ENCODE peak calls at places on chromosome 19, in six cellular contexts. One of them, this sample, is unnamed.

GRCh38 chr19:280541-281007 is 10.6 kb downstream of the PLPP2 start:
- DNase-seq in LNCaP clone FGC: no peak
- DNase-seq in nephron progenitor cell: no peak
- DNase-seq in neural progenitor cell: peak; percentile 86
- DNase-seq in endothelial cell: no peak
- DNase-seq in BE2C: no peak
- DNase-seq in this sample: no peak

GRCh38 chr19:55600336-55601028 is 394 bp downstream of the ZNF524 start:
- DNase-seq in BE2C: no peak
- DNase-seq in LNCaP clone FGC: no peak
- DNase-seq in nephron progenitor cell: no peak
- DNase-seq in neural progenitor cell: peak; percentile 96
- DNase-seq in endothelial cell: peak; percentile 85
- DNase-seq in this sample: peak; percentile 85

GRCh38 chr19:23943411-23943810 is 28.7 kb downstream of the ZNF726 start:
- DNase-seq in neural progenitor cell: no peak
- DNase-seq in endothelial cell: no peak
- DNase-seq in BE2C: no peak
- DNase-seq in nephron progenitor cell: no peak
- DNase-seq in LNCaP clone FGC: no peak
- DNase-seq in this sample: no peak

GRCh38 chr19:19591133-19591825 is 27.2 kb downstream of the PBX4 start:
- DNase-seq in LNCaP clone FGC: peak; percentile 46
- DNase-seq in nephron progenitor cell: no peak
- DNase-seq in neural progenitor cell: peak; percentile 34
- DNase-seq in endothelial cell: no peak
- DNase-seq in BE2C: no peak
- DNase-seq in this sample: peak; percentile 78

GRCh38 chr19:18636969-18637629 is at the start of gene KLHL26:
- DNase-seq in endothelial cell: no peak
- DNase-seq in BE2C: no peak
- DNase-seq in neural progenitor cell: no peak
- DNase-seq in nephron progenitor cell: no peak
- DNase-seq in LNCaP clone FGC: no peak
- DNase-seq in this sample: no peak

GRCh38 chr19:30649934-30650614 is 277.9 kb downstream of the ZNF536 start:
- DNase-seq in endothelial cell: peak; percentile 53
- DNase-seq in nephron progenitor cell: peak; percentile 44
- DNase-seq in LNCaP clone FGC: peak; percentile 28
- DNase-seq in BE2C: peak; percentile 59
- DNase-seq in neural progenitor cell: peak; percentile 68
- DNase-seq in this sample: peak; percentile 75

GRCh38 chr19:46714523-46715106 is 2.3 kb downstream of the PRKD2 start:
- DNase-seq in endothelial cell: no peak
- DNase-seq in BE2C: no peak
- DNase-seq in nephron progenitor cell: no peak
- DNase-seq in LNCaP clone FGC: no peak
- DNase-seq in neural progenitor cell: no peak
- DNase-seq in this sample: peak; percentile 90

GRCh38 chr19:23974941-23975340 is 60.3 kb downstream of the ZNF726 start:
- DNase-seq in BE2C: no peak
- DNase-seq in endothelial cell: no peak
- DNase-seq in LNCaP clone FGC: no peak
- DNase-seq in nephron progenitor cell: no peak
- DNase-seq in neural progenitor cell: no peak
- DNase-seq in this sample: no peak

GRCh38 chr19:543912-544608 is at the start of gene GZMM:
- DNase-seq in endothelial cell: no peak
- DNase-seq in nephron progenitor cell: no peak
- DNase-seq in BE2C: no peak
- DNase-seq in LNCaP clone FGC: no peak
- DNase-seq in neural progenitor cell: no peak
- DNase-seq in this sample: no peak

GRCh38 chr19:47152632-47153031 is 22.0 kb downstream of the SAE1 start:
- DNase-seq in neural progenitor cell: no peak
- DNase-seq in LNCaP clone FGC: peak; percentile 87
- DNase-seq in nephron progenitor cell: no peak
- DNase-seq in BE2C: no peak
- DNase-seq in endothelial cell: no peak
- DNase-seq in this sample: no peak

GRCh38 chr19:32890326-32890725 is 20.8 kb upstream of the SLC7A9 start:
- DNase-seq in nephron progenitor cell: no peak
- DNase-seq in endothelial cell: no peak
- DNase-seq in neural progenitor cell: no peak
- DNase-seq in LNCaP clone FGC: no peak
- DNase-seq in BE2C: no peak
- DNase-seq in this sample: no peak

GRCh38 chr19:41456342-41456918 is 13.5 kb downstream of the ERICH4 start:
- DNase-seq in BE2C: no peak
- DNase-seq in LNCaP clone FGC: no peak
- DNase-seq in neural progenitor cell: no peak
- DNase-seq in nephron progenitor cell: no peak
- DNase-seq in endothelial cell: no peak
- DNase-seq in this sample: no peak

GRCh38 chr19:13872695-13873389 is 4.1 kb upstream of the NANOS3 start:
- DNase-seq in nephron progenitor cell: peak; percentile 74
- DNase-seq in endothelial cell: peak; percentile 34
- DNase-seq in LNCaP clone FGC: no peak
- DNase-seq in neural progenitor cell: peak; percentile 89
- DNase-seq in BE2C: no peak
- DNase-seq in this sample: peak; percentile 83

GRCh38 chr19:48997972-48998371 is 4.3 kb downstream of the RUVBL2 start:
- DNase-seq in endothelial cell: peak; percentile 83
- DNase-seq in nephron progenitor cell: peak; percentile 75
- DNase-seq in BE2C: peak; percentile 87
- DNase-seq in neural progenitor cell: peak; percentile 88
- DNase-seq in LNCaP clone FGC: no peak
- DNase-seq in this sample: no peak
- TF ChIP-seq CTCF in endothelial cell: peak; percentile 46
- TF ChIP-seq CTCF in nephron progenitor cell: peak; percentile 54
- TF ChIP-seq CTCF in BE2C: peak; percentile 72
- TF ChIP-seq CTCF in neural progenitor cell: peak; percentile 63
- TF ChIP-seq CTCF in LNCaP clone FGC: peak; percentile 23
- TF ChIP-seq CTCF in this sample: peak; percentile 71

GRCh38 chr19:4817467-4818277 is 13.8 kb downstream of the TICAM1 start:
- DNase-seq in BE2C: no peak
- DNase-seq in nephron progenitor cell: no peak
- DNase-seq in LNCaP clone FGC: no peak
- DNase-seq in neural progenitor cell: no peak
- DNase-seq in endothelial cell: no peak
- DNase-seq in this sample: no peak
- TF ChIP-seq CTCF in BE2C: no peak
- TF ChIP-seq CTCF in nephron progenitor cell: no peak
- TF ChIP-seq CTCF in LNCaP clone FGC: no peak
- TF ChIP-seq CTCF in neural progenitor cell: no peak
- TF ChIP-seq CTCF in endothelial cell: no peak
- TF ChIP-seq CTCF in this sample: no peak

DNA sequence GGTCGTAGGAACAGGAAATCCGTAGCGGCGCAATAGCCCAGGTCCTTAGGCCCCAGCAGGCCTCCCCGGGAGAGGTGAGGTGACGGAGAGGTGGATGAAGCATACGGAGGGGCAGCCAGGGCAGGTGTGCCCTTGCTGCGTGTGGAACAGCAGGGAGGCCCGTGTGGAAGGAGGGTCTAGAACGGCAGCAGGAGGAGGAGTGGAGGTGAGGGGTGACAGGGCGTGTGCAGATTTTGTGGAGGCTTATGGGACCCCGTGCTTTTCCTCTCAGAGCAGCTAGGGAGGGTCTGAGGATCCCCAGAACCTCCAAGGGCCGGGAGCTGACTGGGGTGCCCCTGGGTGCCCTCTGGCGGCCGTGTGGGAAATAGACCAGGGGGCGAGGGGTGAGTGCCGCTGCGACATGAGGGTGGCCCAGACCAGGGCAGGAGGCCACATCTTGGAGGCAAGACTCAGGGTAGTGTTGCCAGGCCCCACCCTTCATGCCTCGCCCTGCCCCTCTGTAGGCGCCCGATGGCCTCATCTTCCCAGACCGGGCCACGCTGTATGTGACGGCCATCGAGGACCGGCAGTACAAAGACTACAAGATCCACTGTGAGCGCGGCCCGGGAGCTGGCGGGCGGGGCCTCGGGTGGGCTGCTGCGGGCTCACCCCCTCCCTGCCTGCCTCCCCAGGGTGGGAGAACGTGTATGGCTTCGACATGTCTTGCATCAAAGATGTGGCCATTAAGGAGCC is 5.0 kb upstream of the ADM5 start:
- DNase-seq in neural progenitor cell: peak; percentile 42
- DNase-seq in BE2C: peak; percentile 52
- DNase-seq in nephron progenitor cell: no peak
- DNase-seq in endothelial cell: no peak
- DNase-seq in LNCaP clone FGC: no peak
- DNase-seq in this sample: peak; percentile 68
- TF ChIP-seq CTCF in neural progenitor cell: peak; percentile 48
- TF ChIP-seq CTCF in BE2C: peak; percentile 62
- TF ChIP-seq CTCF in nephron progenitor cell: peak; percentile 29
- TF ChIP-seq CTCF in endothelial cell: peak; percentile 31
- TF ChIP-seq CTCF in LNCaP clone FGC: peak; percentile 67
- TF ChIP-seq CTCF in this sample: peak; percentile 76

DNA sequence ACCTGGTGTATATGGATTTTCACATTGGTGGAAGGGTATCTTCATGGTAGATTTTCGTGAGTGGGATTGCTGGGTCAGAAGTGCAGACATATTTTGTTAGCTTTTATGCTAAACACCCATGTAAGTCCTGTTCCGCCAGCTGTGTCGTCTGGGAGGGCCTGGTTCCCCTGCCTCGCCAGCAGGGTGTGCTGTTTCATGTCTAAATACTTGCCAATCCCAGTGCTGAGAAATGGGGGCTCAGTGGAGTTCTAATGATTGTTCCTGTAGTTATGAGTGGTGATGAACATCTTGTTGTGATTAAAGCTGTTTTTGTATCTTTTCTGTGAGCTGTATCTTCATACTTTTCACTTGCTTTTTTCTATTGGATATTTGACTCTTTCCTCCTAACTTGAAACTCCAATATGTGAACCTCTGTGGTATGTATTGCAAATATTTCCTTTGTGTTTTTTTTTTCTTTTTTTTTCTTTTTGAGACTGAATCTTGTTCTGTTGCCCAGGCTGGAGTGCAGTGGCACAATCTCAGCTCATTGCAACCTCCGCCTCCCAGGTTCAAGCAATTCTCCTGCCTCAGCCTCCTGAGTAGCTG is 32.7 kb downstream of the KDM4B start:
- DNase-seq in neural progenitor cell: peak; percentile 61
- DNase-seq in LNCaP clone FGC: peak; percentile 15
- DNase-seq in nephron progenitor cell: no peak
- DNase-seq in endothelial cell: peak; percentile 65
- DNase-seq in BE2C: peak; percentile 58
- DNase-seq in this sample: peak; percentile 73
- TF ChIP-seq CTCF in neural progenitor cell: peak; percentile 71
- TF ChIP-seq CTCF in LNCaP clone FGC: peak; percentile 62
- TF ChIP-seq CTCF in nephron progenitor cell: peak; percentile 34
- TF ChIP-seq CTCF in endothelial cell: peak; percentile 66
- TF ChIP-seq CTCF in BE2C: peak; percentile 87
- TF ChIP-seq CTCF in this sample: peak; percentile 73

GRCh38 chr19:49127674-49128544 is 8.6 kb downstream of the PPFIA3 start:
- DNase-seq in endothelial cell: peak; percentile 95
- DNase-seq in BE2C: peak; percentile 97
- DNase-seq in nephron progenitor cell: peak; percentile 97
- DNase-seq in neural progenitor cell: peak; percentile 97
- DNase-seq in LNCaP clone FGC: peak; percentile 65
- DNase-seq in this sample: peak; percentile 100
- TF ChIP-seq CTCF in endothelial cell: no peak
- TF ChIP-seq CTCF in BE2C: no peak
- TF ChIP-seq CTCF in nephron progenitor cell: no peak
- TF ChIP-seq CTCF in neural progenitor cell: peak; percentile 25
- TF ChIP-seq CTCF in LNCaP clone FGC: no peak
- TF ChIP-seq CTCF in this sample: peak; percentile 10

DNA sequence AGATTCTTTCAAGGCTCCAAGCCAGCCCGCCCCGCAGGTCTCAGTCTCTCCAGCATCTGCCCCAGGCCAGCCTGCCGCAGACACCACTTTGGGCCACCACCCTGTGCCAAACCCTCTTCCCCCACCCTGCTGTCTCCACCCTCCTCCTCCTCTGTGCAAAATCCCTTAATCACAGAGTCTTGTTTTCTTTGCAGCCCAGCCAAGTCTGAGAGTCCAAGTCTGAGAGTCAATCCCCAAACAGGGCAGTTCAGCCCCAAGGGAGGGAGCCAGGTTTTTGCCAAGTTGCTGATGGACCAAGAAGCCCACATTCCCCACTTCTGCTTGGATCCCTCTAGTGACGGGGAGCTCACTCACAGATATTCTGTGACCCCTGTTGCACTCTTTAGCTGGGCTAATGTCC is 3.1 kb downstream of the ADAMTS10 start:
- DNase-seq in BE2C: no peak
- DNase-seq in nephron progenitor cell: no peak
- DNase-seq in LNCaP clone FGC: no peak
- DNase-seq in neural progenitor cell: no peak
- DNase-seq in endothelial cell: no peak
- DNase-seq in this sample: no peak
- TF ChIP-seq CTCF in BE2C: no peak
- TF ChIP-seq CTCF in nephron progenitor cell: no peak
- TF ChIP-seq CTCF in LNCaP clone FGC: no peak
- TF ChIP-seq CTCF in neural progenitor cell: no peak
- TF ChIP-seq CTCF in endothelial cell: no peak
- TF ChIP-seq CTCF in this sample: no peak

GRCh38 chr19:58150328-58150921 is at the start of gene ZNF329:
- DNase-seq in neural progenitor cell: peak; percentile 94
- DNase-seq in endothelial cell: peak; percentile 91
- DNase-seq in LNCaP clone FGC: no peak
- DNase-seq in nephron progenitor cell: peak; percentile 91
- DNase-seq in BE2C: peak; percentile 91
- DNase-seq in this sample: peak; percentile 93
- TF ChIP-seq CTCF in neural progenitor cell: no peak
- TF ChIP-seq CTCF in endothelial cell: no peak
- TF ChIP-seq CTCF in LNCaP clone FGC: no peak
- TF ChIP-seq CTCF in nephron progenitor cell: no peak
- TF ChIP-seq CTCF in BE2C: no peak
- TF ChIP-seq CTCF in this sample: no peak

DNA sequence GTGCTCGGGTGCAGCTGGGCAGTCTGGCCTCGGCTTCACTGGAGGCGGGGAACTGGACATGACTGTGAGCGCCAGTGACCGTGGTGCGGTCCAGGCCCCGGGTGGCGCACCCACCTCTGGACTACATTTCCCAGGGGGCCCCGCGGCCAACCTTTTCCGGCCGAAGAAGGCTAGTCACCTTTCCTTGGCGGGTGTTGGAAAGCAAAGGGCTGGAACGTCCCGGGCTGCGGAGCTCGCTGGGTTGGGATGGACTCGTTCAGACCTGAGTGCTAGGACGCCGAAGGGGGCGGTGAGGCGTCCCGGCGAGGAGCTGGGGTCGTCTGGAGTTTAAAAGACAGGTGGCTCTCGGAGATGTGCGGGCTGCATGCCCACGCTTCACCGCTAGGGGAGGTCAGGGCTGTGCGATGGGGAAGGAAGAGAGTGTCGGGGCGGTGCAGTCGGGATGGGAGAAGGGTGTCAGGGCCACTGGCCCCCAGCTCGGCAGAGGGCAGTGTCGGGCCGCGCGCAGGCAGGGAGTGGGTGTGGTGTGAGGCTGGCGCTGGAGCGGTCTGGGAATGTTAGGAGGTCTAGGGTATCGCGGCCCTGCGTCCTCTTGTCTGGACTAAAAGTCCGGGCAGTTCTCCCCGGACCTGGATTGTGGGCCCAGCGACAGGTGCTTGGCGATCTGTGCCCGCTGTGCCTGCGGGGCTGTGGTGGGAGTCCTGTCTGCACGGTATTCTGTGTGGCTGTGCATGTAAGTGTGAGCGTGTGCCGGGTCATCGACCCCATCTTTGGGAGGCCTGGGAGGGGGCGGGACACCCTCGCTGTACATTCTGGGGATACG is 57.1 kb downstream of the ZNF568 start:
- DNase-seq in endothelial cell: peak; percentile 78
- DNase-seq in BE2C: peak; percentile 91
- DNase-seq in neural progenitor cell: no peak
- DNase-seq in LNCaP clone FGC: peak; percentile 71
- DNase-seq in nephron progenitor cell: no peak
- DNase-seq in this sample: peak; percentile 59
- TF ChIP-seq CTCF in endothelial cell: peak; percentile 24
- TF ChIP-seq CTCF in BE2C: peak; percentile 98
- TF ChIP-seq CTCF in neural progenitor cell: no peak
- TF ChIP-seq CTCF in LNCaP clone FGC: peak; percentile 99
- TF ChIP-seq CTCF in nephron progenitor cell: no peak
- TF ChIP-seq CTCF in this sample: peak; percentile 51

This sample was measured in GM13977.